ENCODE peak calls at places on chromosomes 12 and 14, in nine cellular contexts. Y, P, U, T, B, M, Q, W and G are unnamed samples.

GRCh38 chr12:121748218-121748570 is 35.6 kb downstream of the TMEM120B start:
- DNase-seq in U (no peak), Y (no peak), W (no peak), P (no peak), B (no peak), T (no peak), Q (no peak), M (peak; percentile 64), G (no peak)

GRCh38 chr12:95634622-95635621 is 83.6 kb upstream of the USP44 start:
- DNase-seq in Q (no peak), M (no peak), Y (no peak), T (no peak), P (no peak), B (peak; percentile 80), W (no peak), U (no peak), G (no peak)

GRCh38 chr12:80472912-80473500 is 29.0 kb downstream of the PTPRQ start:
- DNase-seq in Q (peak; percentile 53), B (no peak), M (peak; percentile 7), U (no peak), T (no peak), Y (peak; percentile 19), P (no peak), W (no peak), G (no peak)

GRCh38 chr12:120457133-120457532 is 10.9 kb downstream of the GATC start:
- DNase-seq in B (no peak), M (peak; percentile 44), T (no peak), U (no peak), W (no peak), Q (no peak), Y (no peak), P (no peak), G (no peak)

GRCh38 chr12:102879144-102879763 is 37.8 kb downstream of the PAH start:
- DNase-seq in B (no peak), U (peak; percentile 71), T (no peak), M (peak; percentile 75), W (no peak), Q (peak; percentile 76), Y (peak; percentile 52), P (peak; percentile 55), G (no peak)

GRCh38 chr14:54447231-54447692 is 6.1 kb upstream of the CNIH1 start:
- DNase-seq in B (peak; percentile 78), M (peak; percentile 37), U (no peak), T (no peak), Q (no peak), P (no peak), W (no peak), Y (peak; percentile 52), G (no peak)

GRCh38 chr14:90839889-90840266 is 23.6 kb upstream of the TTC7B start:
- DNase-seq in T (peak; percentile 38), M (no peak), Y (no peak), P (no peak), Q (no peak), B (no peak), W (no peak), U (no peak), G (no peak)

GRCh38 chr12:40145896-40146295 is 40.0 kb upstream of the SLC2A13 start:
- DNase-seq in W (no peak), Q (no peak), U (no peak), T (no peak), P (no peak), B (no peak), Y (no peak), M (no peak), G (no peak)

GRCh38 chr12:96810477-96810876 is 96.6 kb upstream of the NEDD1 start:
- DNase-seq in Y (no peak), P (no peak), U (no peak), T (no peak), Q (no peak), B (no peak), W (no peak), M (no peak), G (no peak)

GRCh38 chr12:103368167-103368566 is 127.6 kb downstream of the C12orf42 start:
- DNase-seq in Y (no peak), P (no peak), B (no peak), T (no peak), U (no peak), M (no peak), Q (no peak), W (no peak), G (no peak)

GRCh38 chr12:28497889-28498411 is 307.7 kb downstream of the CCDC91 start:
- DNase-seq in W (no peak), Q (peak; percentile 7), B (no peak), P (no peak), U (no peak), M (no peak), T (no peak), Y (no peak), G (no peak)

GRCh38 chr12:117152793-117153775 is 37.2 kb downstream of the FBXO21 start:
- DNase-seq in B (no peak), Q (no peak), U (no peak), Y (no peak), M (no peak), P (no peak), W (no peak), T (no peak), G (no peak)

GRCh38 chr14:74956000-74956279 is 543 bp upstream of the PGF start:
- DNase-seq in B (no peak), Q (no peak), P (no peak), Y (no peak), M (no peak), W (no peak), T (no peak), U (no peak), G (no peak)

GRCh38 chr12:88493651-88494050 is 86.6 kb downstream of the KITLG start:
- DNase-seq in T (no peak), W (no peak), M (no peak), Q (no peak), B (no peak), P (no peak), U (no peak), Y (no peak), G (no peak)

GRCh38 chr14:71382315-71382714 is 475.1 kb downstream of the PCNX1 start:
- DNase-seq in U (no peak), B (no peak), Q (no peak), Y (no peak), T (no peak), M (no peak), P (no peak), W (no peak), G (no peak)

GRCh38 chr12:80018119-80018518 is 81.2 kb upstream of the OTOGL start:
- DNase-seq in M (no peak), W (no peak), U (no peak), P (no peak), Q (no peak), T (no peak), Y (no peak), B (no peak), G (no peak)

GRCh38 chr14:95830386-95830785 is 46.2 kb upstream of the TUNAR start:
- DNase-seq in U (no peak), Y (no peak), Q (no peak), P (no peak), B (no peak), T (no peak), M (no peak), W (no peak), G (no peak)

GRCh38 chr12:112664569-112664968 is 127.0 kb upstream of the RPH3A start:
- DNase-seq in B (no peak), P (no peak), U (no peak), T (no peak), Y (no peak), M (peak; percentile 10), Q (no peak), W (no peak), G (no peak)

GRCh38 chr14:71728386-71728785 is 203.8 kb upstream of the RGS6 start:
- DNase-seq in B (no peak), U (no peak), Y (no peak), Q (no peak), W (no peak), P (no peak), T (no peak), M (no peak), G (no peak)

GRCh38 chr12:51326762-51327439 is 2.9 kb upstream of the BIN2 start:
- DNase-seq in Q (no peak), T (no peak), Y (peak; percentile 68), M (no peak), W (no peak), U (peak; percentile 37), B (no peak), P (peak; percentile 64), G (no peak)
- H3K4me3 ChIP-seq in Q (no peak overlapping the region), T (no peak overlapping the region), Y (no peak overlapping the region), M (no peak overlapping the region), W (no peak overlapping the region), U (no peak overlapping the region), B (no peak overlapping the region), P (no peak overlapping the region), G (no peak overlapping the region)

GRCh38 chr14:103711516-103712431 is 3.5 kb downstream of the XRCC3 start:
- DNase-seq in U (peak; percentile 68), Q (no peak), T (peak; percentile 91), B (peak; percentile 77), M (no peak), Y (peak; percentile 67), W (no peak), P (peak; percentile 88), G (peak; percentile 92)
- H3K4me1 ChIP-seq in U (peaks cover 45% of the 10 kb centered on the region), Q (peaks cover 8% of the 10 kb centered on the region), T (peaks cover 12% of the 10 kb centered on the region), B (peaks cover 42% of the 10 kb centered on the region), M (peaks cover 15% of the 10 kb centered on the region), Y (peaks cover 39% of the 10 kb centered on the region), W (peaks cover 13% of the 10 kb centered on the region), P (no peaks in the 10 kb centered on the region), G (peaks cover 90% of the 10 kb centered on the region)

GRCh38 chr14:73283592-73284379 is 46.5 kb downstream of the PAPLN start:
- DNase-seq in Y (no peak), M (no peak), W (no peak), U (no peak), Q (no peak), T (no peak), B (no peak), P (no peak), G (no peak)
- H3K4me3 ChIP-seq in Y (no peak overlapping the region), M (no peak overlapping the region), W (no peak overlapping the region), U (no peak overlapping the region), Q (no peak overlapping the region), T (no peak overlapping the region), B (no peak overlapping the region), P (no peak overlapping the region), G (no peak overlapping the region)

GRCh38 chr12:27002141-27002540 is 12.0 kb downstream of the TM7SF3 start:
- DNase-seq in W (no peak), P (no peak), B (no peak), U (no peak), T (no peak), Q (no peak), M (no peak), Y (no peak), G (no peak)

GRCh38 chr12:27006797-27007467 is 7.3 kb downstream of the TM7SF3 start:
- DNase-seq in T (no peak), W (no peak), B (no peak), Q (no peak), Y (no peak), P (no peak), M (no peak), U (no peak), G (no peak)

GRCh38 chr12:27008070-27008469 is 6.1 kb downstream of the TM7SF3 start:
- DNase-seq in W (no peak), T (no peak), Y (no peak), B (no peak), U (no peak), M (no peak), Q (no peak), P (no peak), G (no peak)

GRCh38 chr12:27003421-27004311 is 10.5 kb downstream of the TM7SF3 start:
- DNase-seq in W (no peak), B (no peak), Q (no peak), Y (no peak), U (no peak), M (no peak), P (no peak), T (no peak), G (no peak)

GRCh38 chr12:27005495-27005894 is 8.7 kb downstream of the TM7SF3 start:
- DNase-seq in Y (no peak), Q (no peak), B (no peak), T (no peak), M (no peak), U (no peak), P (no peak), W (no peak), G (no peak)
- H3K4me1 ChIP-seq in Y (peaks cover 26% of the 10 kb centered on the region), Q (no peaks in the 10 kb centered on the region), B (peaks cover 17% of the 10 kb centered on the region), T (peaks cover 5% of the 10 kb centered on the region), M (peaks cover 33% of the 10 kb centered on the region), U (peaks cover 11% of the 10 kb centered on the region), P (no peaks in the 10 kb centered on the region), W (no peaks in the 10 kb centered on the region), G (peaks cover 79% of the 10 kb centered on the region)